ENCODE peak calls at places on chromosomes 1 and 21, in nine cellular contexts. X is activated CD8-positive, alpha-beta T cell treated with anti-CD3 and anti-CD28 coated beads for 36 hours; E is stomach; L is endothelial cell; R is WERI-Rb-1; W is Calu3; F is lower lobe of right lung; G is adrenal gland; Z is nephron progenitor cell. H is an unnamed sample.

GRCh38 chr1:94329986-94330385 is 88.2 kb upstream of the ABCD3 start:
- DNase-seq in F (no peak), X (no peak), Z (no peak), L (no peak), W (peak; percentile 32), E (no peak), R (no peak), G (no peak), H (no peak)

GRCh38 chr1:231369282-231369681 is 31.2 kb downstream of the SPRTN start:
- DNase-seq in L (no peak), G (no peak), R (no peak), Z (no peak), F (no peak), E (no peak), X (no peak), W (no peak), H (no peak)

GRCh38 chr1:175155936-175156335 is 36.6 kb downstream of the KIAA0040 start:
- DNase-seq in E (no peak), X (no peak), L (no peak), W (no peak), F (no peak), R (no peak), G (no peak), Z (no peak), H (no peak)

GRCh38 chr1:6519935-6520621 is 28.6 kb upstream of the PLEKHG5 start:
- DNase-seq in X (no peak), E (no peak), G (peak; percentile 79), W (no peak), L (no peak), Z (peak; percentile 63), R (peak; percentile 51), F (no peak), H (no peak)

GRCh38 chr1:94326329-94326728 is 88.9 kb upstream of the ARHGAP29 start:
- DNase-seq in L (peak; percentile 35), W (no peak), G (no peak), X (no peak), F (no peak), Z (peak; percentile 6), E (no peak), R (no peak), H (no peak)

GRCh38 chr1:11879311-11880180 is 20.8 kb upstream of the NPPB start:
- DNase-seq in X (no peak), E (no peak), G (no peak), R (no peak), Z (no peak), W (no peak), L (no peak), F (no peak), H (no peak)

GRCh38 chr1:24349891-24350290 is 30.7 kb downstream of the GRHL3 start:
- DNase-seq in G (no peak), W (no peak), Z (no peak), R (no peak), E (no peak), F (no peak), X (peak; percentile 67), L (no peak), H (no peak)

GRCh38 chr1:195979646-195980045 is 628.6 kb downstream of the KCNT2 start:
- DNase-seq in E (no peak), G (no peak), Z (no peak), L (no peak), F (no peak), R (no peak), X (no peak), W (no peak), H (no peak)

DNA sequence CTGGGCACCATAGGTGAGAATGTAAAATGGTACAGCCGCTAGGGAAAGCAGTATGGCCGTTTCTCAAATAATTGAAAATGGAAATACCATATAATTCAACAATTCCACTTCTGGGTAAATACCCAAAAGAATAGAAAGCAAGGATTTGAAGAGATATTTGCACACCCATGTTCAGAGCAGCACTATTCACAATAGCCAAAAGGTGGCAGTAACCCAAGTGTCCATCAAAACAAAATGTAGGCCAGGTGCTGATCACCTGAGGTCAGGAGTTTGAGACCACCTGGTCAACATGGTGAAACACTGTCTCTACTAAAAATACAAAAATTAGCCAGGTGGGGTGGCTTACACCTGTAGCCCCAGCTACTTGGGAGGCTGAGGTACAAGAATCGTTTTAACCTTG is 62.1 kb downstream of the OLIG1 start:
- DNase-seq in F (no peak), E (no peak), Z (no peak), W (no peak), L (no peak), X (no peak), G (no peak), R (no peak), H (no peak)
- TF ChIP-seq CTCF in F (no peak), E (no peak), Z (no peak), W (no peak), L (no peak), X (peak; percentile 42), G (no peak), R (peak; percentile 62), H (peak; percentile 9)

GRCh38 chr1:171476829-171477228 is 8.5 kb upstream of the PRRC2C start:
- DNase-seq in W (no peak), X (no peak), L (no peak), F (no peak), R (no peak), Z (no peak), E (no peak), G (no peak), H (no peak)
- TF ChIP-seq CTCF in W (no peak), X (no peak), L (no peak), F (no peak), R (no peak), Z (no peak), E (no peak), G (no peak), H (no peak)

GRCh38 chr1:153265457-153265856 is 6.0 kb downstream of the LORICRIN start:
- DNase-seq in E (no peak), G (no peak), X (no peak), Z (no peak), R (no peak), F (no peak), W (no peak), L (no peak), H (no peak)
- TF ChIP-seq CTCF in E (no peak), G (no peak), X (peak; percentile 20), Z (no peak), R (no peak), F (no peak), W (no peak), L (no peak), H (no peak)

DNA sequence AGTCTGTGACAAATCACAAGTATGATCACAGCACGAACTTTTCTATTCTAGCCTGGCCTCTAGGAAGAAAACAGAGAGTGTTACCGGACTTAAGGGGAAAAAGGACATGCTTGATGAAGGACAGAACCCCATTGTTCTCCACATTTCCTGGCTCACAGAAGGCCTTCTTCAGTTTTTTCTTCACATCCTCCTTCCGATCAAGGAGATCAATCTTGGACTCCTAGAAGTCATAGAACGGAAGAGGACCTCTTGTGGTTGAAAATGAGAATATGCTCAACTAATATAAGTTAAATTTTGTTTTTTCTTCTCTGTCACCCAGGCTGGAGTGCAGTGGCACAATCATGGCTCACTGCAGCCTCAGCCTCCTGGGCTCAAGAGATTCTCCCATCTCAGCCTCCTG is 30.3 kb downstream of the YARS1 start:
- DNase-seq in W (no peak), L (no peak), E (no peak), R (no peak), G (no peak), X (no peak), F (no peak), Z (no peak), H (no peak)
- TF ChIP-seq CTCF in W (peak; percentile 22), L (peak; percentile 39), E (no peak), R (no peak), G (peak; percentile 51), X (no peak), F (peak; percentile 22), Z (peak; percentile 23), H (no peak)

GRCh38 chr1:18670267-18670910 is 39.7 kb downstream of the PAX7 start:
- DNase-seq in W (no peak), E (no peak), Z (no peak), F (peak; percentile 59), G (no peak), L (no peak), R (no peak), X (no peak), H (no peak)

GRCh38 chr1:18668750-18669404 is 38.2 kb downstream of the PAX7 start:
- DNase-seq in Z (no peak), G (peak; percentile 22), R (peak; percentile 56), X (no peak), W (peak; percentile 68), L (no peak), F (peak; percentile 54), E (peak; percentile 59), H (no peak)

GRCh38 chr1:18676431-18676830 is 45.8 kb downstream of the PAX7 start:
- DNase-seq in F (no peak), G (no peak), L (no peak), E (no peak), W (no peak), Z (no peak), R (peak; percentile 35), X (peak; percentile 39), H (no peak)

GRCh38 chr1:18668051-18668450 is 37.4 kb downstream of the PAX7 start:
- DNase-seq in G (no peak), Z (no peak), E (no peak), W (peak; percentile 16), L (no peak), X (no peak), F (no peak), R (no peak), H (no peak)

GRCh38 chr1:18673976-18674375 is 43.3 kb downstream of the PAX7 start:
- DNase-seq in X (no peak), W (no peak), Z (no peak), L (no peak), G (no peak), R (no peak), E (no peak), F (no peak), H (no peak)
- TF ChIP-seq CTCF in X (no peak), W (no peak), Z (no peak), L (no peak), G (no peak), R (peak; percentile 6), E (no peak), F (no peak), H (no peak)

GRCh38 chr1:14850563-14850962 is 252.1 kb downstream of the KAZN start:
- DNase-seq in R (peak; percentile 22), X (no peak), W (peak; percentile 35), E (peak; percentile 28), G (no peak), F (no peak), L (no peak), Z (no peak), H (no peak)
- TF ChIP-seq CTCF in R (peak; percentile 60), X (no peak), W (peak; percentile 16), E (no peak), G (no peak), F (no peak), L (no peak), Z (no peak), H (peak; percentile 21)

H was measured in GM10248.